ENCODE peak calls at places on chromosome 2, in four cellular contexts. J, B, D and M are unnamed samples.

GRCh38 chr2:69013123-69013836 is at the start of gene ANTXR1:
- DNase-seq in J (peak), B (no peak), D (peak), M (no peak)

GRCh38 chr2:30706534-30707303 is 100.5 kb downstream of the CAPN13 start:
- DNase-seq in J (peak), B (peak), D (peak), M (peak)

GRCh38 chr2:19139386-19139785 is 219.0 kb downstream of the OSR1 start:
- DNase-seq in J (no peak), B (no peak), D (no peak), M (no peak)

GRCh38 chr2:84741182-84741822 is 139.6 kb downstream of the TRABD2A start:
- DNase-seq in J (no peak), B (no peak), D (peak), M (peak)

GRCh38 chr2:35741556-35741955 is 614.0 kb upstream of the CRIM1 start:
- DNase-seq in J (no peak), B (no peak), D (no peak), M (no peak)

GRCh38 chr2:101106453-101107181 is 44.6 kb downstream of the TBC1D8 start:
- DNase-seq in J (peak), B (no peak), D (no peak), M (peak)

GRCh38 chr2:118902279-118903028 is 39.5 kb upstream of the MARCO start:
- DNase-seq in J (no peak), B (no peak), D (no peak), M (peak)

GRCh38 chr2:219142329-219142728 is 18.3 kb downstream of the NHEJ1 start:
- DNase-seq in J (no peak), B (no peak), D (peak), M (no peak)

GRCh38 chr2:236102971-236103370 is 65.2 kb downstream of the GBX2 start:
- DNase-seq in J (no peak), B (no peak), D (no peak), M (no peak)

GRCh38 chr2:203432811-203433210 is 102.3 kb downstream of the RAPH1 start:
- DNase-seq in J (no peak), B (no peak), D (no peak), M (no peak)

GRCh38 chr2:241051578-241052487 is 50.3 kb downstream of the MTERF4 start:
- DNase-seq in J (no peak), B (peak), D (peak), M (no peak)

GRCh38 chr2:205696541-205697441 is 14.5 kb downstream of the NRP2 start:
- DNase-seq in J (no peak), B (peak), D (peak), M (no peak)

GRCh38 chr2:58042486-58042970 is 4.1 kb upstream of the VRK2 start:
- DNase-seq in J (no peak), B (no peak), D (peak), M (peak)

GRCh38 chr2:29213871-29214341 is 98.7 kb downstream of the CLIP4 start:
- DNase-seq in J (no peak), B (peak), D (no peak), M (no peak)

GRCh38 chr2:84832772-84833461 is 48.0 kb downstream of the TRABD2A start:
- DNase-seq in J (no peak), B (no peak), D (no peak), M (peak)

GRCh38 chr2:231900486-231900942 is 25.7 kb downstream of the NPPC start:
- DNase-seq in J (peak), B (peak), D (peak), M (peak)

GRCh38 chr2:20563833-20564232 is 87.1 kb downstream of the HS1BP3 start:
- DNase-seq in J (no peak), B (no peak), D (no peak), M (no peak)

GRCh38 chr2:133561045-133561852 is 7.0 kb downstream of the NCKAP5 start:
- DNase-seq in J (peak), B (no peak), D (peak), M (peak)

GRCh38 chr2:108927936-108928659 is 60.9 kb downstream of the EDAR start:
- DNase-seq in J (peak), B (no peak), D (peak), M (peak)

GRCh38 chr2:40803900-40804299 is 352.0 kb upstream of the SLC8A1 start:
- DNase-seq in J (no peak), B (no peak), D (no peak), M (peak)

GRCh38 chr2:86072271-86072858 is 33.3 kb downstream of the POLR1A start:
- DNase-seq in J (peak), B (peak), D (peak), M (no peak)

GRCh38 chr2:69242651-69243051 is 144.4 kb downstream of the GFPT1 start:
- DNase-seq in J (no peak), B (no peak), D (no peak), M (no peak)

GRCh38 chr2:173708757-173709156 is 256.4 kb downstream of the SP3 start:
- DNase-seq in J (peak), B (no peak), D (no peak), M (peak)

GRCh38 chr2:17101596-17101995 is 416.6 kb downstream of the RAD51AP2 start:
- DNase-seq in J (no peak), B (no peak), D (no peak), M (no peak)

GRCh38 chr2:234249873-234250272 is 199.4 kb downstream of the SPP2 start:
- DNase-seq in J (no peak), B (no peak), D (no peak), M (no peak)

GRCh38 chr2:216970369-216970915 is 110.6 kb upstream of the TNP1 start:
- DNase-seq in J (no peak), B (no peak), D (no peak), M (no peak)

DNA sequence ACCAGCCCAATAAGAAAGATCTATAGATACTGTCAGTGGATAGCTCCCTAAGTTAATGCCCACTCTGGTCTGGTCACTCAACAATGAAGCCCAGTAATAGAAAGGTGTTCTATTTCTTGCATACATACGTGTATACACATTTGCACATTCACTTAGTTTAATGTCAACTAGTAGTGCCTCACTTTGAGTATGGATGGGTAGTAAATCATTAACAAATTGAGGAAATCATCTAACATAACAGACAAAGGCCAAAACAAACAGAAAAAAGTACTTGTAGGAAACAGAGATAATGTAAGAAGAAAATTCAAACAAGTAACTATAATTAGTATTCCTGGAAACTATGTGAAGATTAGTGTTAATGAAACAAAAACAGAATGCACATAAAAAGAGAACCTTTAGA is 13.3 kb upstream of the CCDC195 start:
- DNase-seq in J (no peak), B (no peak), D (no peak), M (no peak)
- H3K27ac ChIP-seq in J (no peak), B (no peak), D (no peak), M (no peak)

GRCh38 chr2:143177081-143177786 is 48.0 kb downstream of the ARHGAP15 start:
- DNase-seq in J (no peak), B (no peak), D (no peak), M (peak)
- H3K27ac ChIP-seq in J (no peak), B (no peak), D (no peak), M (peak)

GRCh38 chr2:128362889-128363228 is 44.2 kb upstream of the HS6ST1 start:
- DNase-seq in J (no peak), B (no peak), D (no peak), M (no peak)
- H3K27ac ChIP-seq in J (no peak), B (no peak), D (no peak), M (no peak)

DNA sequence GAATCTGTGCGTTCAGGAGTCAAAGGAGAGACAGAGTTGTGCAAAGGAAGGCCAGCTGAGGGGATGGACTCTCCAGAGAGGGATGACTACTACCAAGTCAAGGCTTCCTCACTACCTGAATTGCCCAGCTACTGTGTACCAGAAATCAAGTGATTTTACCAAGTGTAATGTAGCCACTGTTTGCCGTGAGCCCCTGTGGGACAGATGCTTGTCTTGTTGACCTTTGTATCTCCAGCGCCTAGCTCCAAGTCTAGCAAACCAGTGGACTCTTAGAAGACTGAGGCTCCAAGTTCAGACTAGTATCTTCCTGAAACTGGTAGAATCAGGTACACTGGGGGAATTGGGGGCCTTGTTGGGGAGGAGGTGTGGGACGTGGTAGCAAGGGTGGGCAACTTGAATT is 123.0 kb upstream of the STON1 start:
- DNase-seq in J (no peak), B (no peak), D (no peak), M (peak)
- H3K27ac ChIP-seq in J (no peak), B (no peak), D (no peak), M (no peak)

GRCh38 chr2:198238429-198238828 is 434.0 kb downstream of the PLCL1 start:
- DNase-seq in J (no peak), B (no peak), D (no peak), M (no peak)
- H3K27ac ChIP-seq in J (no peak), B (no peak), D (no peak), M (no peak)

DNA sequence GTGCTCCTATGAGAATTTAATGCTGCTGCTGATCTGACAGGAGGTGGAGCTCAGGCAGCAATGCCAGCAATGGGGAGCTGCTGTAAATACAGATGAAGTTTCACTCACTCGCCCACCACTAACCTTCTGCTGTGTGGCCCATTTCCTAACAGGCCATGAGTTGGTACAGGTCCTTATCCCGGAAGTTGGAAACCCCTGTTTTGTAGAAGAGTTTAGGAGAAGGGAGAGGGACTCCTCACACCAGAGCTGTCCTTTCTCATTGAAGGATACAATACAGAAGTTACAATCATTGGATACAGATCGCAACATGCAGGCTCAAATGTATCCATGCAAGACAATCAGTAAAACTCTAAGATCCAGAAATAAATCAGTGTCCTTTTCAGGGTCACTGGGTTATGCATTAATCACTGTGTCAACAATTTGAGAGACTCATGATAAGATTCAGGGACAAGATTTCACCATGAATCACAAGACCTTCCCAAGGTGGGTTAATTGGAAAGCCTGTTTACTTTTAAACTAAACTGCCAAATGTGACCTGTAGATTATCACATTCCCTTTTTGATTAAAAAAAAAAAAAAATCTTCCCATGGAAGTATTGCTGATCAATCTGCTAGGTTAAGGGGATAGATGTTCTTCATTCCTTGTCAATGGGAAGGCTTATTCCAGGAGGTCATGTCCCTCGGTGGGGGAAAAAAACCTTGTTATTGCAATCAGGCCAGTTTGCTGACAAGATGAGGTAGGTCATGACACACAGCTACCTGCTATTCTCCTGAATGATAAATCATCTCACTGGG is 97.2 kb downstream of the SP100 start:
- DNase-seq in J (no peak), B (no peak), D (no peak), M (peak)
- H3K27ac ChIP-seq in J (no peak), B (no peak), D (no peak), M (no peak)

GRCh38 chr2:46411245-46411641 is 68.1 kb upstream of the TMEM247 start:
- DNase-seq in J (no peak), B (no peak), D (no peak), M (no peak)

GRCh38 chr2:46413111-46413510 is 66.3 kb upstream of the TMEM247 start:
- DNase-seq in J (no peak), B (no peak), D (no peak), M (no peak)

GRCh38 chr2:46412010-46412409 is 67.4 kb upstream of the TMEM247 start:
- DNase-seq in J (no peak), B (no peak), D (no peak), M (no peak)

GRCh38 chr2:46409756-46410155 is 69.6 kb upstream of the TMEM247 start:
- DNase-seq in J (no peak), B (no peak), D (no peak), M (no peak)

GRCh38 chr2:46410273-46411244 is 68.8 kb upstream of the TMEM247 start:
- DNase-seq in J (no peak), B (no peak), D (no peak), M (no peak)
- H3K27ac ChIP-seq in J (no peak), B (no peak), D (no peak), M (no peak)

GRCh38 chr2:170467568-170468422 is 247.3 kb upstream of the SP5 start:
- DNase-seq in J (no peak), B (no peak), D (no peak), M (no peak)
- H3K27ac ChIP-seq in J (no peak), B (no peak), D (no peak), M (no peak)

DNA sequence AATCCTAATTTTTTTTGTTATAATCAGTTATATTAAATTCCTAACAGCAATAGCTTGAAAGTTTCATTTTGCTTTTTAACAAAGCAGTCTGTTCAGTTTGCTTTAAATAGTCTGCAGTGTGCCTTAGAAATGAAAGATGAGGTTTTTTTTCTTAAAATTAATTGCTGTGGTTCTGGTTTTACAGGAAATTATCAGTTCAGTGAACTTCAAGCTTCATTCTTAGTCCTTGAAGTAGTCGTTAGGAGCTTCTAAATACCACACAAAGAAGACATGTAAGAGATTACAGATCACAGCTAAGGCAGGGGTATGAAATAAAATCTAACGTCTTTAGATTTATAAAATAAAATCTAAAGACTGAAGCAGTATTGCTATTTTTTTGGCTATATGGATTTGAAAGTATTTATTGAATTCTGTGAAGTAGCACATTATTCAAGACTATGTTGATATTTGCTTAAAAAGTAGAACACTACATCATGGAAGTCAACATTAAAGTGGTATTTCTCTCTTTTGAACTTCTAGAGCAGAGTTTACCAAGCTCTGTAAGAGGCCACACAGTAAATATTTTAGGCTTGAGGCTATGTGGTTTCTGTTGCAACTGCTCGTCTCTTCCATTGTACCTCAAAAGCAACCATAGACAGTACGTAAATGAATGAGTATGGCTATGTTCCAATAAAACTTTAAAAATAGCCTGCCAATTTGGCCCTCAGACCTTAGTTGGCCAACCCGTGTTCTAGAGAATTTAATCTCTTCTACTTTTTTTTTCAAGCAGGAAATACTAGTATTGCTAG is 81.5 kb upstream of the STON1 start:
- DNase-seq in J (peak), B (no peak), D (no peak), M (no peak)
- H3K27ac ChIP-seq in J (no peak), B (peak), D (no peak), M (no peak)

DNA sequence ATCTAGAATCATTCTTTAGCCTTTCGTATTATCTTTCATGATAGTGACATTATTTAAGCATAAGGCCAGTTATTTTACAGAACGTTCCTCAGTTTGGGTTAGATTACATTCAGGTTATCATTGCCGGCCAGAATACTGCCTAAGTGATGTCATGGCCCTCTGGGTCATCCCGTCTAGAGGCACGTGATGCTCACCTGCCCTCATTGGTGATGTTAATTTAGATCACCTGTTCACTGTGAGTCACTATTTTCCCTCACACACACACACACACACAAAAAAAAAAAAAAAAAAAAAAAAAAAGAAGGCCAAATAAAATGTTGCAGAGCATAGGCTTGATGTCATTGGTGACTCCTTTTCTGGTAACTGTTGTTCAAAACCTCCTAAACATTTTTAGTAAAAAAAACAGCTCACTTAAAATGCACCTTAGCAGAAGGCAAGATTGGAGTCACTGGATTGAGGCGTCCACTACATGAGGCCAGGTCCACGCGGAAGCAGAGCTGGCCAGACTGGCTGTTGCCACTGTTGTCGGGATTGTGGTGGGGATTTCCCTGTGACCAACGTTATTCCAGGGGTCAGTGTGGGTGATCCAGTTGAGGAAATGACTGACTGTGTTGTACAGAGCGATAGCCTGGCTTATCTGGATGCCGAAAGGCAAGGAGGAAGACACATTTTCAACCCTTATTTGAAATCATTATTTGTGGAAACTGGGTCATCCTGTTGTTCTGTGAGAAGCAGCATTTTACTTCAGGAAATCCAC is 52.1 kb upstream of the CNGA3 start:
- DNase-seq in J (no peak), B (no peak), D (no peak), M (no peak)
- H3K27ac ChIP-seq in J (no peak), B (peak), D (no peak), M (no peak)